ENCODE peak calls at places on chromosome 11, in five cellular contexts. A, Q, B, L and K are unnamed samples.
A peak's percentile ranks its signal among the peaks of the same experiment; 100 is the strongest.

GRCh38 chr11:124085583-124085982 is 29.7 kb upstream of the VWA5A start:
- DNase-seq in A (no peak), Q (no peak), B (peak; percentile 66), L (no peak), K (no peak)

GRCh38 chr11:129852125-129852740 is 36.6 kb downstream of the TMEM45B start:
- DNase-seq in A (no peak), Q (no peak), B (no peak), L (no peak), K (no peak)

GRCh38 chr11:46721286-46721685 is 2.3 kb downstream of the F2 start:
- DNase-seq in A (no peak), Q (no peak), B (no peak), L (no peak), K (no peak)

GRCh38 chr11:116596346-116597260 is 176.2 kb downstream of the BUD13 start:
- DNase-seq in A (no peak), Q (no peak), B (no peak), L (no peak), K (no peak)

GRCh38 chr11:43789700-43790443 is 90.8 kb upstream of the ALKBH3 start:
- DNase-seq in A (no peak), Q (no peak), B (peak; percentile 74), L (no peak), K (no peak)

GRCh38 chr11:15145635-15146034 is 30.9 kb downstream of the INSC start:
- DNase-seq in A (peak; percentile 30), Q (no peak), B (no peak), L (no peak), K (no peak)

GRCh38 chr11:2406476-2406875 is 5.9 kb downstream of the TSSC4 start:
- DNase-seq in A (no peak), Q (no peak), B (no peak), L (no peak), K (no peak)

GRCh38 chr11:72738199-72739141 is 13.7 kb downstream of the ARAP1 start:
- DNase-seq in A (peak; percentile 56), Q (no peak), B (no peak), L (peak; percentile 71), K (no peak)

GRCh38 chr11:113083571-113083970 is 122.4 kb downstream of the NCAM1 start:
- DNase-seq in A (no peak), Q (no peak), B (no peak), L (no peak), K (no peak)

GRCh38 chr11:59283825-59284772 is 71.4 kb upstream of the MPEG1 start:
- DNase-seq in A (peak; percentile 63), Q (peak; percentile 22), B (peak; percentile 31), L (no peak), K (peak; percentile 26)

GRCh38 chr11:73431431-73431830 is 55.2 kb downstream of the RELT start:
- DNase-seq in A (no peak), Q (no peak), B (no peak), L (no peak), K (no peak)

GRCh38 chr11:43832536-43832935 is 48.1 kb upstream of the ALKBH3 start:
- DNase-seq in A (no peak), Q (no peak), B (no peak), L (no peak), K (no peak)

GRCh38 chr11:132444891-132445290 is 1074.5 kb downstream of the NTM start:
- DNase-seq in A (no peak), Q (no peak), B (no peak), L (no peak), K (no peak)

GRCh38 chr11:11152877-11153276 is 200.2 kb downstream of the CSNK2A3 start:
- DNase-seq in A (no peak), Q (no peak), B (no peak), L (no peak), K (no peak)

GRCh38 chr11:11157201-11157600 is 195.8 kb downstream of the CSNK2A3 start:
- DNase-seq in A (peak; percentile 65), Q (peak; percentile 41), B (no peak), L (no peak), K (peak; percentile 34)

GRCh38 chr11:11155962-11156815 is 196.9 kb downstream of the CSNK2A3 start:
- DNase-seq in A (no peak), Q (peak; percentile 32), B (no peak), L (no peak), K (peak; percentile 36)
- TF ChIP-seq CTCF in A (peak; percentile 39), Q (no peak), B (peak; percentile 55), L (no peak), K (peak; percentile 62)

DNA sequence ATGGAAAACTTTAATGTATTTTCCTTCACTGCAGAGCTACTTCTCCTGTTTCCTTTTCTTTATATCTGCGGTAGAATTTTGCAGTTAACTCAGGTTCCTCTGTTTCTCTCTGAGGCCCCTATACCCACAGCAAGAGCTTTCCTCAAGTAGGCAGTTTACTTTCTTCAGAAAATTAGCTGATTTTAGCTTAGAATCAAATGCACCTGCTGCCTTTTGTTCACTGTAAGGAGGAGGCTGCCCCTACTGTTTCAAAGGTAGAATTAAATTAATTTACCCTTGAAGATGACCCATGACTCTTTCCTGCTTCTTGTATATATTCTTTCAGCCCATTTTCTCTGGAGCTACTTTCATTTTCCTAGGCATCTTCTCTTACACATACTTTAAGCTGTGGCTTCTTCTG is 68.7 kb upstream of the GDPD4 start:
- DNase-seq in A (no peak), Q (peak; percentile 6), B (no peak), L (no peak), K (no peak)
- TF ChIP-seq CTCF in A (no peak), Q (no peak), B (no peak), L (no peak), K (no peak)

DNA sequence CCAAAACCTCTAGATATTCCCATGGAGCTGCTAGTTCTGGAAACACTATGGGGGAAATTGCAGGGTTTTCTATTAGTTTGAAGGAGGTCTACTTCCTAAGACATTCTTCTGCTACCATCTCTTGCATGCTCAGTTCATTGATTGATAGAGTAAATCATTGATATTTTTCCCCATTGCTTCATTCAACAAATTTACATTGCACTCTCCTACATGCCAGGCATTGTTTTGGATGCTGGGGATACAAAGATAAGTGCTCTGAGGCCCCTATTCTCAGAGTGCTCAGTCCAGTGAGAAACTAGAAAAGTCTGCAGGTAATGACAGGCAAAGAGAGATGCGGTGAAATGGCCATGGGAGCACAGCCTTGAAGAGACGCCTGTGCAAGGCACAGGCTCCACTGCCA is 313.1 kb downstream of the KIRREL3 start:
- DNase-seq in A (no peak), Q (no peak), B (no peak), L (no peak), K (no peak)
- TF ChIP-seq CTCF in A (no peak), Q (no peak), B (no peak), L (no peak), K (no peak)

GRCh38 chr11:115496892-115497291 is 7.3 kb downstream of the CADM1 start:
- DNase-seq in A (no peak), Q (no peak), B (no peak), L (no peak), K (no peak)
- TF ChIP-seq CTCF in A (no peak), Q (no peak), B (no peak), L (no peak), K (no peak)

GRCh38 chr11:26227311-26227710 is 104.6 kb upstream of the ANO3 start:
- DNase-seq in A (peak; percentile 36), Q (peak; percentile 2), B (peak; percentile 89), L (no peak), K (no peak)
- TF ChIP-seq CTCF in A (peak; percentile 64), Q (peak; percentile 61), B (peak; percentile 57), L (peak; percentile 45), K (peak; percentile 67)

DNA sequence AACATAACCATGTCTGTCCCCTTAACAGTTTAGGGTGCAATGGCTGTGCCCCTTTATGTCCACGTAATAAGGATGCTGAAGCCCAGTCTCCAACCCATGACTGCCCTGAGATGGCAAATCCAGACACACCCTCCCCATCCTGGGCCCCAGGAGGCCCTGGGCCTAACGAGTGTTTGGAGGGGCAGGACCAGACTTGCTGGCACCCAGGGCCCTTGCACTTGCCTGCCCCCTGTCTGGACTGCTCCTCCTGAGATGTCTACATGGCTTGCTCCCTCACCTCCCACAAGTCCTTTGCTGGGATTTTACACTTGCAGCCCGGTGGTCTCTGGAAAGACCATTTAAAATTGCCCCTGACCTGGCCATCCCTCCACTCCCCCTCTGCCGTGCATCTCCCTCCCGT is 132.2 kb upstream of the NECTIN1 start:
- DNase-seq in A (no peak), Q (no peak), B (peak; percentile 55), L (no peak), K (no peak)
- TF ChIP-seq CTCF in A (no peak), Q (no peak), B (peak; percentile 55), L (no peak), K (no peak)

DNA sequence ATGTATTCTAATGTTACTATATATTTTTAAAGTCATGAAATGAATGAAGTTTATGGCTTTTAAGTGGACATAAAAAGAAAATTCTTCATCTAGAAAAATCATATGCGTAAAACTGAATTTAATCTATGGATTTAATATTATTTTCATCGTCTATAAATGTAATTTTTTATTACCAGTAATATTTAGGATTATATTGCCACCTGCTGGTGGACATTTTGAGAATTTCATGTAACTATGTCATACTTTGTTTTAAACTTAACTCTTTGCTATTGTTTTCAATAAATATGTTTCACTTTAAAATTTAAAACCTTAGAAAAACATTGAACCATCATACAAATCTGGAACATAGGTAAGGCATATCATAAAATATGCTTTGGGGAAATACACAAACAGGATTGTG is 66.5 kb upstream of the CEP126 start:
- DNase-seq in A (peak; percentile 42), Q (no peak), B (no peak), L (no peak), K (no peak)
- TF ChIP-seq CTCF in A (peak; percentile 75), Q (peak; percentile 43), B (peak; percentile 13), L (peak; percentile 18), K (peak; percentile 76)

DNA sequence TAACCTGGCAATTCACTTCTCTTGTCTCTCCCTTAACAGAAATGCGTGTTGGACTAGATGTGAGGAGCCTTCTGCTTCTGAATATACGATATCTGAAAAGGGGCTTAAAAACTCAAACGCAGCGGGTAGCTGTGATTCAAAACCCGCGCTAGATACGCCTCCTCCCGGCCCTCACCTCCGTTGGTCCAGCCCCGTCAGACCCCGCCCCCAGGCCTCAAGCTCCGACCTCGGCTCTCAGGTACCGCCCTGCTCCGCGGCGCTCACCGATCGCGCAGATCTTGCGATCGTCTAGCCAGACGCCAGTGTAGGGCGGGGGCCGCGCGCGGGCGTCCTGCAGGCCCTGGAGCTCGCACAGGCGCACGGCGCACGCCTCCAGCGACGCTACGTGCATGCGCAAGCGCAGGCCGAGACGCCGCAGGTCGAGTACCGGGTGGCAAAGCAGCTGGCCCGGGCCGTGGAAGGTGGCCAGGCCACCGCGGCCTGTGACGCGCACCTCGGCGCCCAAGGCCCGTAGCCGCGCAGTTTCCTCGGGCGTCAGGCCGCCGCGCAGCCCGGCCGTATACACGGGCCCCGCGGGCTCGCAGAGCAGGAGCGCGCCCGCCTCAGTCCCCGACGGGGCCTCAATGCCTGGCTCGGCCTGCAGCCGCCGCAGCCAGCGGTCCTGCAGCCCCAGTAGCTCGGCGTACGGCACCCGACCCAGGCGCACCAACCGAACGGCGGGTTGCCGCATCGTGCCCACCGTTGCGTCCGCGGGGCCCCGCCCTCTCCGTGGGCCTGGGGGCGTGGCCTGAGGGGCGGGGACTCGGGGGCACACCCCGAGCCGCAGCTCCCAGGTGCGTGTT is at the start of gene LIPT2:
- DNase-seq in A (peak; percentile 99), Q (peak; percentile 81), B (peak; percentile 98), L (peak; percentile 99), K (peak; percentile 88)
- TF ChIP-seq CTCF in A (peak; percentile 0), Q (no peak), B (no peak), L (no peak), K (no peak)